ENCODE peak calls at places on chromosomes 11 and 22, in six cellular contexts. F, W, S, H, B and D are unnamed samples.

GRCh38 chr11:65055538-65055937 is 2.8 kb downstream of the NAALADL1 start:
- DNase-seq in F (no peak), S (no peak), B (no peak), W (no peak), H (no peak), D (no peak)

GRCh38 chr22:23204541-23205157 is 24.3 kb downstream of the BCR start:
- DNase-seq in H (peak), W (peak), B (no peak), S (no peak), F (no peak), D (peak)

GRCh38 chr11:113666584-113666983 is 39.5 kb downstream of the TMPRSS5 start:
- DNase-seq in H (no peak), B (no peak), W (no peak), S (no peak), F (no peak), D (no peak)

GRCh38 chr11:108965602-108966001 is 300.7 kb downstream of the DDX10 start:
- DNase-seq in W (peak), S (peak), H (no peak), B (no peak), F (no peak), D (no peak)

GRCh38 chr11:66976048-66976467 is 954 bp downstream of the C11orf86 start:
- DNase-seq in B (peak), W (peak), S (no peak), F (peak), H (no peak), D (peak)

GRCh38 chr11:17638311-17638710 is 81.1 kb upstream of the MYOD1 start:
- DNase-seq in H (no peak), W (no peak), S (no peak), B (no peak), F (peak), D (no peak)

GRCh38 chr11:69880803-69881445 is 61.7 kb upstream of the FGF3 start:
- DNase-seq in F (no peak), B (no peak), H (no peak), S (no peak), W (no peak), D (no peak)

GRCh38 chr22:50604256-50604580 is 3.6 kb downstream of the MAPK8IP2 start:
- DNase-seq in S (no peak), H (no peak), W (no peak), B (no peak), F (no peak), D (no peak)

GRCh38 chr11:13357232-13357631 is 79.6 kb downstream of the BMAL1 start:
- DNase-seq in H (no peak), B (no peak), W (no peak), F (no peak), S (no peak), D (no peak)

GRCh38 chr22:24434472-24435322 is 7.3 kb downstream of the ADORA2A start:
- DNase-seq in S (peak), F (peak), W (no peak), H (no peak), B (no peak), D (no peak)

GRCh38 chr22:40955516-40955915 is 4.3 kb downstream of the RBX1 start:
- DNase-seq in F (no peak), B (no peak), S (peak), W (peak), H (no peak), D (no peak)

GRCh38 chr11:126603486-126603885 is 248.0 kb downstream of the ST3GAL4 start:
- DNase-seq in S (no peak), F (no peak), W (no peak), H (no peak), B (no peak), D (no peak)

GRCh38 chr11:62553839-62554361 is 7.3 kb upstream of the AHNAK start:
- DNase-seq in B (no peak), H (no peak), W (peak), S (peak), F (no peak), D (no peak)

GRCh38 chr11:135074397-135074998 is 662.5 kb upstream of the B3GAT1 start:
- DNase-seq in W (no peak), H (peak), B (no peak), S (no peak), F (no peak), D (peak)

GRCh38 chr11:129655247-129655832 is 160.3 kb upstream of the TMEM45B start:
- DNase-seq in W (no peak), S (no peak), B (no peak), H (no peak), F (no peak), D (no peak)

GRCh38 chr11:110991621-110992355 is 253.7 kb upstream of the POU2AF2 start:
- DNase-seq in W (peak), S (no peak), F (no peak), H (no peak), B (no peak), D (no peak)

GRCh38 chr11:8403310-8403709 is 139.6 kb upstream of the LMO1 start:
- DNase-seq in S (peak), H (no peak), F (no peak), W (no peak), B (no peak), D (no peak)

GRCh38 chr11:71568707-71569349 is 3.5 kb downstream of the KRTAP5-10 start:
- DNase-seq in H (no peak), F (no peak), W (no peak), S (no peak), B (no peak), D (no peak)

GRCh38 chr11:128632151-128632791 is 44.9 kb upstream of the ETS1 start:
- DNase-seq in S (peak), F (peak), W (peak), H (no peak), B (peak), D (peak)

GRCh38 chr11:77113382-77114088 is 10.9 kb downstream of the OMP start:
- DNase-seq in W (peak), H (peak), F (peak), S (peak), B (peak), D (peak)

GRCh38 chr11:57167125-57167839 is 14.5 kb upstream of the LRRC55 start:
- DNase-seq in H (no peak), F (no peak), B (no peak), W (no peak), S (no peak), D (no peak)

GRCh38 chr11:4393209-4394196 is at the start of gene TRIM21:
- DNase-seq in S (peak), H (peak), W (peak), B (peak), F (peak), D (no peak)

GRCh38 chr11:41879186-41879738 is 419.8 kb upstream of the LRRC4C start:
- DNase-seq in B (no peak), S (no peak), H (no peak), W (peak), F (no peak), D (no peak)

GRCh38 chr11:20158597-20159257 is 1.5 kb downstream of the DBX1 start:
- DNase-seq in B (peak), W (peak), F (peak), H (no peak), S (peak), D (no peak)

GRCh38 chr22:37965940-37966664 is 12.6 kb downstream of the POLR2F start:
- DNase-seq in S (peak), W (no peak), F (no peak), B (no peak), H (no peak), D (no peak)

GRCh38 chr11:8382436-8383053 is 118.9 kb upstream of the LMO1 start:
- DNase-seq in H (no peak), B (no peak), S (peak), F (no peak), W (peak), D (no peak)

GRCh38 chr11:114182471-114182968 is 113.7 kb upstream of the NNMT start:
- DNase-seq in F (no peak), S (no peak), B (no peak), W (no peak), H (no peak), D (no peak)